ENCODE peak calls at places on chromosomes 16 and 17, in eight cellular contexts. One of them, this sample, is unnamed.

GRCh38 chr17:7307686-7308624 is 527 bp downstream of the EIF5A start:
- DNase-seq in neural crest cell: peak
- DNase-seq in foreskin fibroblast: peak
- DNase-seq in heart right ventricle: no peak
- DNase-seq in heart left ventricle: peak
- DNase-seq in ovary: peak
- DNase-seq in GM10248: no peak
- DNase-seq in Panc1: no peak
- DNase-seq in this sample: no peak

GRCh38 chr16:48353565-48354163 is 31.5 kb downstream of the SIAH1 start:
- DNase-seq in foreskin fibroblast: peak
- DNase-seq in neural crest cell: peak
- DNase-seq in GM10248: peak
- DNase-seq in Panc1: peak
- DNase-seq in ovary: peak
- DNase-seq in heart right ventricle: peak
- DNase-seq in heart left ventricle: no peak
- DNase-seq in this sample: peak

GRCh38 chr17:78641666-78642065 is 64.5 kb upstream of the DNAH17 start:
- DNase-seq in neural crest cell: no peak
- DNase-seq in Panc1: no peak
- DNase-seq in ovary: no peak
- DNase-seq in GM10248: no peak
- DNase-seq in foreskin fibroblast: no peak
- DNase-seq in heart right ventricle: no peak
- DNase-seq in heart left ventricle: peak
- DNase-seq in this sample: no peak

GRCh38 chr16:31458073-31458834 is 1.0 kb upstream of the ARMC5 start:
- DNase-seq in heart right ventricle: peak
- DNase-seq in Panc1: no peak
- DNase-seq in heart left ventricle: peak
- DNase-seq in GM10248: peak
- DNase-seq in foreskin fibroblast: peak
- DNase-seq in ovary: no peak
- DNase-seq in neural crest cell: no peak
- DNase-seq in this sample: peak

GRCh38 chr16:57115504-57116182 is 23.3 kb downstream of the CPNE2 start:
- DNase-seq in heart left ventricle: peak
- DNase-seq in neural crest cell: peak
- DNase-seq in foreskin fibroblast: peak
- DNase-seq in Panc1: no peak
- DNase-seq in heart right ventricle: peak
- DNase-seq in ovary: peak
- DNase-seq in GM10248: no peak
- DNase-seq in this sample: peak

GRCh38 chr16:89269805-89270665 is 52.5 kb downstream of the ZNF778 start:
- DNase-seq in heart left ventricle: no peak
- DNase-seq in ovary: no peak
- DNase-seq in Panc1: no peak
- DNase-seq in GM10248: no peak
- DNase-seq in heart right ventricle: no peak
- DNase-seq in neural crest cell: no peak
- DNase-seq in foreskin fibroblast: no peak
- DNase-seq in this sample: no peak

GRCh38 chr16:17457997-17458396 is 12.8 kb downstream of the XYLT1 start:
- DNase-seq in neural crest cell: no peak
- DNase-seq in Panc1: no peak
- DNase-seq in ovary: no peak
- DNase-seq in heart right ventricle: no peak
- DNase-seq in GM10248: no peak
- DNase-seq in foreskin fibroblast: no peak
- DNase-seq in heart left ventricle: no peak
- DNase-seq in this sample: no peak

GRCh38 chr17:34195987-34196386 is 59.1 kb upstream of the CCL2 start:
- DNase-seq in Panc1: no peak
- DNase-seq in foreskin fibroblast: no peak
- DNase-seq in ovary: no peak
- DNase-seq in heart left ventricle: no peak
- DNase-seq in neural crest cell: no peak
- DNase-seq in GM10248: no peak
- DNase-seq in heart right ventricle: no peak
- DNase-seq in this sample: no peak

GRCh38 chr16:79843631-79844043 is 243.1 kb upstream of the MAF start:
- DNase-seq in neural crest cell: no peak
- DNase-seq in heart right ventricle: no peak
- DNase-seq in Panc1: no peak
- DNase-seq in heart left ventricle: no peak
- DNase-seq in ovary: no peak
- DNase-seq in foreskin fibroblast: no peak
- DNase-seq in GM10248: no peak
- DNase-seq in this sample: no peak

GRCh38 chr16:72922714-72923113 is 125.2 kb downstream of the ZFHX3 start:
- DNase-seq in heart right ventricle: no peak
- DNase-seq in Panc1: no peak
- DNase-seq in foreskin fibroblast: no peak
- DNase-seq in ovary: no peak
- DNase-seq in GM10248: no peak
- DNase-seq in neural crest cell: no peak
- DNase-seq in heart left ventricle: no peak
- DNase-seq in this sample: no peak

GRCh38 chr17:17757391-17757791 is 76.1 kb downstream of the RAI1 start:
- DNase-seq in heart left ventricle: no peak
- DNase-seq in GM10248: no peak
- DNase-seq in neural crest cell: no peak
- DNase-seq in ovary: no peak
- DNase-seq in foreskin fibroblast: no peak
- DNase-seq in heart right ventricle: no peak
- DNase-seq in Panc1: no peak
- DNase-seq in this sample: no peak

GRCh38 chr17:28549274-28550132 is 2.9 kb downstream of the UNC119 start:
- DNase-seq in heart left ventricle: peak
- DNase-seq in heart right ventricle: no peak
- DNase-seq in ovary: no peak
- DNase-seq in foreskin fibroblast: no peak
- DNase-seq in Panc1: no peak
- DNase-seq in GM10248: peak
- DNase-seq in neural crest cell: no peak
- DNase-seq in this sample: no peak

GRCh38 chr16:49528035-49528434 is 154.4 kb downstream of the C16orf78 start:
- DNase-seq in heart right ventricle: no peak
- DNase-seq in foreskin fibroblast: peak
- DNase-seq in neural crest cell: no peak
- DNase-seq in GM10248: no peak
- DNase-seq in ovary: no peak
- DNase-seq in Panc1: no peak
- DNase-seq in heart left ventricle: no peak
- DNase-seq in this sample: peak

GRCh38 chr16:19765860-19766553 is 47.9 kb downstream of the IQCK start:
- DNase-seq in Panc1: no peak
- DNase-seq in ovary: no peak
- DNase-seq in neural crest cell: no peak
- DNase-seq in foreskin fibroblast: no peak
- DNase-seq in heart right ventricle: peak
- DNase-seq in GM10248: no peak
- DNase-seq in heart left ventricle: peak
- DNase-seq in this sample: no peak

GRCh38 chr16:4172070-4172469 is 55.8 kb upstream of the ADCY9 start:
- DNase-seq in heart right ventricle: no peak
- DNase-seq in neural crest cell: no peak
- DNase-seq in heart left ventricle: no peak
- DNase-seq in GM10248: no peak
- DNase-seq in Panc1: no peak
- DNase-seq in ovary: no peak
- DNase-seq in foreskin fibroblast: peak
- DNase-seq in this sample: no peak

GRCh38 chr17:80599546-80600305 is 55.1 kb downstream of the RPTOR start:
- DNase-seq in ovary: no peak
- DNase-seq in foreskin fibroblast: no peak
- DNase-seq in Panc1: no peak
- DNase-seq in heart right ventricle: no peak
- DNase-seq in GM10248: no peak
- DNase-seq in neural crest cell: no peak
- DNase-seq in heart left ventricle: no peak
- DNase-seq in this sample: no peak

GRCh38 chr16:87895641-87896141 is 26.4 kb upstream of the SLC7A5 start:
- DNase-seq in GM10248: peak
- DNase-seq in heart right ventricle: no peak
- DNase-seq in neural crest cell: no peak
- DNase-seq in ovary: no peak
- DNase-seq in Panc1: no peak
- DNase-seq in foreskin fibroblast: peak
- DNase-seq in heart left ventricle: no peak
- DNase-seq in this sample: peak

DNA sequence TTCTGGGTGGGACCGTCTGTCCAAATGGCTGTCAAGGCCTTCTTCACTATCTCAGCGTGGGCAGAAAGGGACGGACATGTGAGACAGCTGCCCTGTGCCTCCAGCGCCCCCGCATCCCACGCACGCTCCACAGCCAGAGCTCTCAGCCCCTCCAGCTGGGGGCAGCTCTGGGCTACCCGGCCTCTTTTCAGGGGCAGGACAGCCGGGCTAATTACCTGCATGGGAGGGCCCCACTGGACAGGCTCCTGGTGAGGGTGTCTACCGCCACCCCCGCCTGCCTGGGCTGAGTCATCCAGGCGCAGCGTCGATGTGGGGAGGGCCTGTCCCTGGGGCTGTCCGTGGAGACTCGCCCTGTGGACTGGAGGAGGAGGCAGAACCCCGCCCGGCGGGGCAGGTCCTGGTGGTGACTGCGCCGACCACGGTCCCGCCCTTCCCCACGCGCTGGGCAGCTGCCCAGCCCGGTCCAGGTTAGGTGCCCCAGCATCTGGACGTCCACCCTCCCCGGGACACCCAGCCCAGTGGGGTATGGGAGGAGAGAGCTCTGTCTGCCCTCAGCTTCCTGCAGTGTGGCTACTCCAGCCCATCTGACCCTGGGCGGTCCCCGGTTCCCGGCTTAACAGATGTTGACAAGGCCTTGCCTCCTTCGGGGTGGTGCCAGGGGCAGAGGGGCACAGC is 5.9 kb upstream of the METRNL start:
- DNase-seq in foreskin fibroblast: no peak
- DNase-seq in ovary: no peak
- DNase-seq in heart left ventricle: no peak
- DNase-seq in GM10248: no peak
- DNase-seq in Panc1: no peak
- DNase-seq in heart right ventricle: no peak
- DNase-seq in neural crest cell: no peak
- DNase-seq in this sample: no peak
- TF ChIP-seq CTCF in foreskin fibroblast: no peak
- TF ChIP-seq CTCF in ovary: no peak
- TF ChIP-seq CTCF in heart left ventricle: no peak
- TF ChIP-seq CTCF in GM10248: no peak
- TF ChIP-seq CTCF in Panc1: no peak
- TF ChIP-seq CTCF in heart right ventricle: no peak
- TF ChIP-seq CTCF in neural crest cell: no peak
- TF ChIP-seq CTCF in this sample: no peak

GRCh38 chr17:45253879-45254278 is 8.0 kb downstream of the SPATA32 start:
- DNase-seq in GM10248: no peak
- DNase-seq in ovary: no peak
- DNase-seq in Panc1: no peak
- DNase-seq in heart left ventricle: no peak
- DNase-seq in heart right ventricle: no peak
- DNase-seq in foreskin fibroblast: no peak
- DNase-seq in neural crest cell: no peak
- DNase-seq in this sample: no peak

GRCh38 chr17:45256114-45256966 is 5.6 kb downstream of the SPATA32 start:
- DNase-seq in foreskin fibroblast: no peak
- DNase-seq in heart left ventricle: no peak
- DNase-seq in neural crest cell: no peak
- DNase-seq in GM10248: no peak
- DNase-seq in ovary: no peak
- DNase-seq in Panc1: no peak
- DNase-seq in heart right ventricle: no peak
- DNase-seq in this sample: no peak

GRCh38 chr17:45255358-45255757 is 6.5 kb downstream of the SPATA32 start:
- DNase-seq in GM10248: no peak
- DNase-seq in ovary: no peak
- DNase-seq in Panc1: no peak
- DNase-seq in neural crest cell: no peak
- DNase-seq in heart left ventricle: no peak
- DNase-seq in foreskin fibroblast: no peak
- DNase-seq in heart right ventricle: no peak
- DNase-seq in this sample: no peak

GRCh38 chr17:45260204-45260783 is 1.6 kb downstream of the SPATA32 start:
- DNase-seq in foreskin fibroblast: peak
- DNase-seq in GM10248: no peak
- DNase-seq in Panc1: no peak
- DNase-seq in heart left ventricle: no peak
- DNase-seq in heart right ventricle: peak
- DNase-seq in neural crest cell: no peak
- DNase-seq in ovary: no peak
- DNase-seq in this sample: no peak

GRCh38 chr17:45257115-45257514 is 4.8 kb downstream of the SPATA32 start:
- DNase-seq in GM10248: no peak
- DNase-seq in Panc1: no peak
- DNase-seq in neural crest cell: no peak
- DNase-seq in heart left ventricle: no peak
- DNase-seq in foreskin fibroblast: no peak
- DNase-seq in heart right ventricle: no peak
- DNase-seq in ovary: no peak
- DNase-seq in this sample: no peak
- TF ChIP-seq CTCF in GM10248: no peak
- TF ChIP-seq CTCF in Panc1: no peak
- TF ChIP-seq CTCF in neural crest cell: no peak
- TF ChIP-seq CTCF in heart left ventricle: no peak
- TF ChIP-seq CTCF in foreskin fibroblast: no peak
- TF ChIP-seq CTCF in heart right ventricle: no peak
- TF ChIP-seq CTCF in ovary: no peak
- TF ChIP-seq CTCF in this sample: no peak

DNA sequence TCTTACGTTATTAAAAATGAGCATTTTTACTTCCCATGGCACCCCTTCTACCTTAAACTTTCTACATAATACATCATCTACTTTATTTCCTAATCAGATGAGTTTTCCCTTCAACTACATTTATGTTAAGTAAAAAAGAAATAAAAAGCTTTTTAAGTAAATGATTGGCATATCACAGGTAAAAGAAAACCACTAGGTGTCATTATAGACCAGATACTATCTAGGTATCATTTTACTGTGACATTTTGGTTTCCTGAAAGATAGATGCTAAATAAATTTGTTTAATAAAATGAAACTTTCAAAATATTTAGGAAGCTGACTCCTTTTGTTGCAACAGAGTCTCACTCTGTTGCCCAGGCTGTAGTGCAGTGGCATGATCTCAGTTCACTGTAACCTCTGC is 3.8 kb upstream of the CMTM1 start:
- DNase-seq in GM10248: no peak
- DNase-seq in ovary: no peak
- DNase-seq in foreskin fibroblast: no peak
- DNase-seq in heart right ventricle: no peak
- DNase-seq in Panc1: no peak
- DNase-seq in heart left ventricle: no peak
- DNase-seq in neural crest cell: no peak
- DNase-seq in this sample: no peak
- TF ChIP-seq CTCF in GM10248: no peak
- TF ChIP-seq CTCF in ovary: no peak
- TF ChIP-seq CTCF in foreskin fibroblast: no peak
- TF ChIP-seq CTCF in heart right ventricle: peak
- TF ChIP-seq CTCF in Panc1: peak
- TF ChIP-seq CTCF in heart left ventricle: peak
- TF ChIP-seq CTCF in neural crest cell: no peak
- TF ChIP-seq CTCF in this sample: no peak

GRCh38 chr17:14325618-14326167 is 24.8 kb downstream of the HS3ST3B1 start:
- DNase-seq in ovary: no peak
- DNase-seq in foreskin fibroblast: no peak
- DNase-seq in GM10248: no peak
- DNase-seq in neural crest cell: no peak
- DNase-seq in heart left ventricle: no peak
- DNase-seq in heart right ventricle: no peak
- DNase-seq in Panc1: no peak
- DNase-seq in this sample: no peak
- TF ChIP-seq CTCF in ovary: no peak
- TF ChIP-seq CTCF in foreskin fibroblast: no peak
- TF ChIP-seq CTCF in GM10248: no peak
- TF ChIP-seq CTCF in neural crest cell: no peak
- TF ChIP-seq CTCF in heart left ventricle: no peak
- TF ChIP-seq CTCF in heart right ventricle: no peak
- TF ChIP-seq CTCF in Panc1: no peak
- TF ChIP-seq CTCF in this sample: no peak

This sample was measured in astrocyte of the spinal cord.